ENCODE peak calls at places on chromosomes 1 and 21, in nine cellular contexts. Z is fibroblast of mammary gland; B is HTR-8/SVneo; M is activated CD8-positive, alpha-beta memory T cell treated with anti-CD3 and anti-CD28 coated beads, Interleukin-2, amount 10 ng/mL, durations not matched to agents 7 days and 5 days; H is stimulated activated CD4-positive, alpha-beta T cell treated with anti-CD3 and anti-CD28 coated beads, Interleukin-1b, Interleukin-23, amount 100 ng/mL, for 1 hour; C is MV-4-11; E is cardiac fibroblast; A is ovary; S is IMR-90. G is an unnamed sample.

GRCh38 chr21:45864436-45864835 is 117.1 kb upstream of the COL6A1 start:
- DNase-seq in Z (peak), B (no peak), M (no peak), H (no peak), C (no peak), E (peak), A (no peak), S (peak), G (no peak)

GRCh38 chr1:147539122-147539575 is 2.2 kb upstream of the BCL9 start:
- DNase-seq in Z (peak), B (peak), M (no peak), H (no peak), C (peak), E (peak), A (no peak), S (peak), G (peak)

GRCh38 chr1:93021539-93022134 is 57.4 kb upstream of the MTF2 start:
- DNase-seq in Z (peak), B (peak), M (no peak), H (no peak), C (peak), E (peak), A (no peak), S (peak), G (peak)

GRCh38 chr21:19864456-19864855 is 1133.8 kb upstream of the NCAM2 start:
- DNase-seq in Z (no peak), B (no peak), M (no peak), H (no peak), C (no peak), E (no peak), A (no peak), S (no peak), G (no peak)

GRCh38 chr1:169595764-169596711 is 9.8 kb upstream of the F5 start:
- DNase-seq in Z (peak), B (no peak), M (peak), H (no peak), C (no peak), E (peak), A (no peak), S (peak), G (no peak)

GRCh38 chr1:212295579-212295978 is 10.4 kb downstream of the PPP2R5A start:
- DNase-seq in Z (no peak), B (no peak), M (no peak), H (no peak), C (no peak), E (no peak), A (no peak), S (no peak), G (no peak)

GRCh38 chr1:32273389-32274208 is 18.3 kb upstream of the HDAC1 start:
- DNase-seq in Z (no peak), B (peak), M (peak), H (peak), C (no peak), E (no peak), A (no peak), S (peak), G (no peak)

GRCh38 chr1:200526709-200527612 is 93.6 kb downstream of the KIF14 start:
- DNase-seq in Z (peak), B (no peak), M (no peak), H (no peak), C (no peak), E (peak), A (no peak), S (peak), G (no peak)

GRCh38 chr1:214637722-214638473 is 34.9 kb downstream of the CENPF start:
- DNase-seq in Z (peak), B (peak), M (no peak), H (no peak), C (peak), E (peak), A (no peak), S (peak), G (peak)

GRCh38 chr1:115228191-115228590 is 109.9 kb downstream of the NGF start:
- DNase-seq in Z (no peak), B (no peak), M (no peak), H (no peak), C (no peak), E (no peak), A (no peak), S (no peak), G (no peak)

GRCh38 chr1:29835486-29836273 is 599.4 kb downstream of the PTPRU start:
- DNase-seq in Z (peak), B (no peak), M (peak), H (no peak), C (no peak), E (no peak), A (no peak), S (no peak), G (no peak)

GRCh38 chr1:30740952-30741894 is 16.4 kb downstream of the LAPTM5 start:
- DNase-seq in Z (no peak), B (peak), M (no peak), H (no peak), C (peak), E (no peak), A (no peak), S (peak), G (no peak)

GRCh38 chr1:32426489-32427255 is 32.4 kb upstream of the BSDC1 start:
- DNase-seq in Z (peak), B (no peak), M (no peak), H (no peak), C (no peak), E (no peak), A (peak), S (no peak), G (no peak)

GRCh38 chr1:204102719-204103118 is 29.8 kb downstream of the SOX13 start:
- DNase-seq in Z (no peak), B (no peak), M (no peak), H (no peak), C (no peak), E (no peak), A (no peak), S (no peak), G (no peak)

GRCh38 chr1:12438349-12438924 is 179.6 kb downstream of the DHRS3 start:
- DNase-seq in Z (no peak), B (no peak), M (peak), H (no peak), C (peak), E (peak), A (no peak), S (no peak), G (no peak)

GRCh38 chr1:32622806-32623694 is 27.3 kb downstream of the ZBTB8OS start:
- DNase-seq in Z (no peak), B (no peak), M (peak), H (no peak), C (peak), E (no peak), A (no peak), S (no peak), G (no peak)

GRCh38 chr1:234533034-234533571 is 54.1 kb upstream of the TARBP1 start:
- DNase-seq in Z (peak), B (no peak), M (no peak), H (no peak), C (no peak), E (peak), A (peak), S (peak), G (peak)

GRCh38 chr1:149965440-149965839 is 28.8 kb upstream of the MTMR11 start:
- DNase-seq in Z (no peak), B (no peak), M (no peak), H (no peak), C (no peak), E (no peak), A (no peak), S (no peak), G (no peak)

GRCh38 chr1:32470991-32471694 is 6.3 kb downstream of the ZBTB8B start:
- DNase-seq in Z (no peak), B (no peak), M (no peak), H (no peak), C (no peak), E (no peak), A (no peak), S (no peak), G (no peak)

GRCh38 chr1:7468248-7468647 is 302.8 kb upstream of the VAMP3 start:
- DNase-seq in Z (no peak), B (no peak), M (no peak), H (no peak), C (no peak), E (no peak), A (no peak), S (no peak), G (no peak)